ENCODE peak calls at places on chromosomes 4 and X, in nine cellular contexts. T is uterus, V is adrenal gland, J is endodermal cell, F is heart right ventricle, U is AG04450, I is upper lobe of right lung, Y is tibial nerve, A is spleen. C is an unnamed sample.

GRCh38 chr4:153434190-153434589 is 32.0 kb upstream of the TMEM131L start:
- DNase-seq in T (no peak), V (no peak), J (no peak), F (no peak), U (no peak), I (no peak), Y (no peak), A (no peak), C (no peak)

GRCh38 chr4:15500721-15501120 is 31.0 kb downstream of the CC2D2A start:
- DNase-seq in T (no peak), V (no peak), J (no peak), F (no peak), U (no peak), I (no peak), Y (no peak), A (no peak), C (no peak)

GRCh38 chr4:83724488-83725060 is 188.7 kb downstream of the GPAT3 start:
- DNase-seq in T (no peak), V (no peak), J (no peak), F (no peak), U (no peak), I (no peak), Y (no peak), A (no peak), C (peak)

GRCh38 chr4:43133566-43133965 is 241.1 kb downstream of the GRXCR1 start:
- DNase-seq in T (no peak), V (no peak), J (no peak), F (no peak), U (no peak), I (no peak), Y (no peak), A (no peak), C (no peak)

GRCh38 chr4:1012031-1012739 is 759 bp downstream of the FGFRL1 start:
- DNase-seq in T (peak), V (peak), J (peak), F (no peak), U (no peak), I (peak), Y (peak), A (peak), C (peak)

GRCh38 chrX:73877687-73878086 is 314.7 kb downstream of the CHIC1 start:
- DNase-seq in T (no peak), V (no peak), J (peak), F (no peak), U (no peak), I (no peak), Y (no peak), A (no peak), C (no peak)

GRCh38 chr4:102526532-102526931 is 25.4 kb downstream of the NFKB1 start:
- DNase-seq in T (no peak), V (no peak), J (no peak), F (no peak), U (no peak), I (no peak), Y (no peak), A (no peak), C (no peak)

GRCh38 chr4:94015956-94016355 is 187.4 kb downstream of the ATOH1 start:
- DNase-seq in T (no peak), V (no peak), J (no peak), F (no peak), U (no peak), I (no peak), Y (no peak), A (no peak), C (no peak)

GRCh38 chrX:39253551-39253950 is 452.3 kb downstream of the MID1IP1 start:
- DNase-seq in T (no peak), V (no peak), J (no peak), F (no peak), U (no peak), I (no peak), Y (no peak), A (no peak), C (no peak)

GRCh38 chr4:136392576-136392975 is 1139.7 kb downstream of the PCDH18 start:
- DNase-seq in T (no peak), V (no peak), J (no peak), F (no peak), U (peak), I (no peak), Y (no peak), A (no peak), C (no peak)

GRCh38 chrX:49884290-49884862 is 5.1 kb downstream of the USP27X start:
- DNase-seq in T (peak), V (peak), J (peak), F (peak), U (no peak), I (peak), Y (peak), A (peak), C (peak)

GRCh38 chr4:119810001-119810400 is 181.4 kb upstream of the PDE5A start:
- DNase-seq in T (no peak), V (no peak), J (no peak), F (no peak), U (no peak), I (no peak), Y (no peak), A (no peak), C (no peak)

GRCh38 chr4:82842593-82842992 is 44.0 kb upstream of the SCD5 start:
- DNase-seq in T (no peak), V (no peak), J (no peak), F (no peak), U (no peak), I (no peak), Y (no peak), A (no peak), C (peak)

GRCh38 chr4:119683518-119683917 is 54.9 kb upstream of the PDE5A start:
- DNase-seq in T (no peak), V (no peak), J (no peak), F (no peak), U (peak), I (no peak), Y (no peak), A (no peak), C (no peak)

GRCh38 chr4:102036016-102036415 is 245.5 kb downstream of the BANK1 start:
- DNase-seq in T (no peak), V (no peak), J (no peak), F (no peak), U (no peak), I (no peak), Y (no peak), A (no peak), C (no peak)

GRCh38 chrX:55056820-55057690 is 17.8 kb upstream of the PAGE2B start:
- DNase-seq in T (no peak), V (no peak), J (no peak), F (no peak), U (no peak), I (no peak), Y (no peak), A (no peak), C (peak)

GRCh38 chr4:132123870-132124623 is 1025.0 kb upstream of the PCDH10 start:
- DNase-seq in T (no peak), V (no peak), J (peak), F (no peak), U (no peak), I (no peak), Y (no peak), A (no peak), C (no peak)

GRCh38 chr4:123042095-123042494 is 119.7 kb upstream of the NUDT6 start:
- DNase-seq in T (no peak), V (no peak), J (no peak), F (no peak), U (no peak), I (no peak), Y (no peak), A (no peak), C (no peak)

GRCh38 chr4:171896426-171896825 is 83.2 kb downstream of the GALNTL6 start:
- DNase-seq in T (no peak), V (no peak), J (no peak), F (no peak), U (no peak), I (no peak), Y (no peak), A (no peak), C (no peak)

GRCh38 chrX:51144828-51145442 is 187.7 kb upstream of the NUDT10 start:
- DNase-seq in T (no peak), V (peak), J (peak), F (no peak), U (no peak), I (no peak), Y (no peak), A (no peak), C (peak)

GRCh38 chrX:11533211-11533651 is 132.5 kb downstream of the ARHGAP6 start:
- DNase-seq in T (no peak), V (no peak), J (no peak), F (peak), U (peak), I (no peak), Y (no peak), A (no peak), C (no peak)

GRCh38 chrX:101287402-101287801 is 3.7 kb downstream of the TAF7L start:
- DNase-seq in T (no peak), V (no peak), J (no peak), F (peak), U (peak), I (no peak), Y (no peak), A (no peak), C (peak)

GRCh38 chrX:73903941-73904340 is 340.9 kb downstream of the CHIC1 start:
- DNase-seq in T (no peak), V (no peak), J (no peak), F (no peak), U (no peak), I (no peak), Y (no peak), A (no peak), C (no peak)

GRCh38 chrX:104913348-104913747 is 307.1 kb downstream of the TEX13A start:
- DNase-seq in T (no peak), V (no peak), J (peak), F (no peak), U (no peak), I (no peak), Y (no peak), A (no peak), C (peak)

GRCh38 chr4:2297606-2298517 is 36.0 kb upstream of the MXD4 start:
- DNase-seq in T (no peak), V (no peak), J (no peak), F (no peak), U (no peak), I (peak), Y (no peak), A (peak), C (no peak)

GRCh38 chr4:182547435-182547834 is 304.2 kb downstream of the TENM3 start:
- DNase-seq in T (no peak), V (no peak), J (no peak), F (no peak), U (no peak), I (no peak), Y (no peak), A (no peak), C (no peak)

GRCh38 chr4:146488495-146489174 is 33.1 kb downstream of the SLC10A7 start:
- DNase-seq in T (no peak), V (no peak), J (no peak), F (no peak), U (no peak), I (no peak), Y (no peak), A (no peak), C (peak)

GRCh38 chrX:130114141-130114561 is 3.9 kb upstream of the ELF4 start:
- DNase-seq in T (no peak), V (no peak), J (no peak), F (no peak), U (no peak), I (no peak), Y (no peak), A (no peak), C (no peak)

GRCh38 chrX:35339796-35340195 is 397.2 kb downstream of the FAM47B start:
- DNase-seq in T (no peak), V (no peak), J (no peak), F (no peak), U (no peak), I (no peak), Y (no peak), A (no peak), C (no peak)

GRCh38 chrX:111467896-111468295 is 43.5 kb upstream of the SERTM2 start:
- DNase-seq in T (peak), V (no peak), J (no peak), F (peak), U (no peak), I (peak), Y (no peak), A (no peak), C (no peak)

GRCh38 chr4:16772366-16772850 is 126.0 kb downstream of the LDB2 start:
- DNase-seq in T (no peak), V (no peak), J (no peak), F (no peak), U (no peak), I (no peak), Y (no peak), A (no peak), C (no peak)

GRCh38 chrX:109040057-109040456 is 303.7 kb upstream of the IRS4 start:
- DNase-seq in T (no peak), V (no peak), J (peak), F (no peak), U (no peak), I (no peak), Y (no peak), A (no peak), C (no peak)

GRCh38 chr4:144572660-144573059 is 73.3 kb upstream of the HHIP start:
- DNase-seq in T (no peak), V (no peak), J (peak), F (no peak), U (no peak), I (no peak), Y (no peak), A (no peak), C (no peak)

GRCh38 chrX:19127649-19128168 is 5.4 kb upstream of the ADGRG2 start:
- DNase-seq in T (peak), V (no peak), J (no peak), F (peak), U (no peak), I (no peak), Y (no peak), A (no peak), C (peak)

GRCh38 chr4:183988874-183989273 is 83.8 kb downstream of the STOX2 start:
- DNase-seq in T (no peak), V (no peak), J (no peak), F (no peak), U (no peak), I (no peak), Y (no peak), A (no peak), C (no peak)

GRCh38 chr4:183989471-183989870 is 84.4 kb downstream of the STOX2 start:
- DNase-seq in T (no peak), V (no peak), J (no peak), F (no peak), U (peak), I (no peak), Y (no peak), A (no peak), C (no peak)

GRCh38 chr4:183986645-183987528 is 81.8 kb downstream of the STOX2 start:
- DNase-seq in T (no peak), V (no peak), J (peak), F (no peak), U (no peak), I (no peak), Y (no peak), A (no peak), C (no peak)

GRCh38 chr4:183987529-183987946 is 82.4 kb downstream of the STOX2 start:
- DNase-seq in T (peak), V (peak), J (peak), F (peak), U (peak), I (peak), Y (peak), A (no peak), C (peak)

DNA sequence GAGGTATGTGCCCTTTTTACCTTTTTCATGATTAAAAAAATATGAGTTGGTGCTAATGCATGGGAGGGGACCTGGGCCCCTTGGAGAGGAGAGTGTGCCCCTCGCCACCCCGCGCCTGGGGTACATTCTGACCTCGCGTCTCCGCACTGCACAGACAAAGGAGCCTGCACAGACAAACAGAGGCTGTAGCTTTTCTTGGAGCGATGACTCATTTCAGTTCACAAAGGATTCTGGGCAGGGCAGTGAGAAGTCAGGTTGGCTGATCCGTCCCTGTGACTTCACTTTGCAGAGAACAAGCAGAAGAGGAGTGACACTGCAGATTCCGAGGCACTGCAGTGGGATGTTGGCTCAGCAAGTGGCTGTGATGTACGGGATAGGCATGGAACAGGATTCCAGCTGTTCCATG is 82.9 kb downstream of the STOX2 start:
- DNase-seq in T (peak), V (peak), J (peak), F (peak), U (peak), I (no peak), Y (peak), A (no peak), C (peak)
- H3K27ac ChIP-seq in T (peak), V (peak), J (peak), F (peak), U (peak), I (peak), Y (peak), A (no peak), C (peak)

DNA sequence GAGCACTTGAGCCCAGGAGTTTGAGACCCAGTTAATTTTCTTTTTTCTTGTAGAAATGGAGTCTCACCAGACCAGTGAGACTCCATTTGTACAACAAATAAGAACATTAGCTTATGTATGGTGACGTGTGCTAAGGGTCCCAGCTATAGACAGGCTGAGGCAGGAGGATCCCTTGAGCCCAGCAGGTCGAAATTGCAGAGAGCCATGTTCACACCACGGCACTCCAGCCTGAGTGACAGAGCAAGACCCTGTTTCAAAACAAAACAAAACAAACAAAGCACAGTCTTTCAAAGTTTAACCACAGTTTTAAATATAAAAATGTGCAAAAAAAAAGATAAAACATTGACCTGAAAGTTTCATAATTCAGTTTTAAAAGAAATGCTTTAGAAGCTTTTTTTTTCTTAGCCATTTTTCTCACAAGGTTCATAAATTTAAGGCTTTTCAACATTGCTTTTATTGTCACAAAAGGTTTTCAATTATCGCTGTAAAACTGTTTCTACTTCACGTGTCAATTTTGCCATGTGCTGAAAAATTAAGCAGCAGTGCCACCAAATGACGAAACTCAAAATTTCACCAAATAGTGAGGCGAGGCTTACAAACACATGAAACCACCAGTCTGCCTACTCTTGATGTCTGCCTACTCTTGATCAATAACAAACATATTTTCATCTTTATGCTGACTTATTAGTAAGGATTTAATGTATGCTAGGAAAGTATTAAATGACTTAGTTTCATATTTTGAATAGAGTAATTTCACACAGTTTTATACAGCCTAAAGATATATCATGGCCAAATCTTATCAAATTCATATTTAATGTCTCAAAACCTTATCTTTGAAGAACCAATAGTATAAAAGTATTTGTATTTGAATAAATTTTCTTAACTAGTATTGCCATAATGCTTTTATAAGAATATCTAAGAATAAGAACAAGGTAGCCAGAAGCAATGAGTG is 126.3 kb downstream of the NEK1 start:
- DNase-seq in T (no peak), V (peak), J (peak), F (peak), U (no peak), I (no peak), Y (no peak), A (no peak), C (peak)
- H3K4me3 ChIP-seq in T (no peak), V (no peak), J (no peak), F (no peak), U (no peak), I (no peak), Y (no peak), A (no peak), C (no peak)

GRCh38 chrX:14508025-14508690 is 21.2 kb upstream of the GLRA2 start:
- DNase-seq in T (no peak), V (no peak), J (no peak), F (no peak), U (no peak), I (no peak), Y (no peak), A (no peak), C (no peak)
- H3K27ac ChIP-seq in T (no peak), V (no peak), J (no peak), F (no peak), U (no peak), I (no peak), Y (no peak), A (no peak), C (no peak)

GRCh38 chr4:151012836-151013235 is 2.2 kb downstream of the LRBA start:
- DNase-seq in T (no peak), V (peak), J (peak), F (no peak), U (no peak), I (no peak), Y (no peak), A (no peak), C (no peak)
- H3K4me3 ChIP-seq in T (no peak), V (no peak), J (peak), F (no peak), U (no peak), I (peak), Y (no peak), A (no peak), C (no peak)

C was measured in SJCRH30.